ENCODE peak calls at places on chromosome 21, in eight cellular contexts. E is HFFc6; Y is activated naive CD4-positive, alpha-beta T cell treated with anti-CD3 and anti-CD28 coated beads, Interleukin-2, amount 10 ng/mL, durations not matched to agents 7 days and 5 days; V is HT-29; S is T47D; B is NCI-H1105; P is small intestine; K is DMS153. W is an unnamed sample.

GRCh38 chr21:31886896-31887595 is 14.2 kb downstream of the HUNK start:
- DNase-seq in E (no peak), Y (no peak), V (no peak), S (no peak), B (no peak), P (no peak), K (no peak), W (no peak)

GRCh38 chr21:38181101-38181500 is 75.7 kb upstream of the KCNJ15 start:
- DNase-seq in E (peak; percentile 41), Y (no peak), V (no peak), S (no peak), B (no peak), P (no peak), K (no peak), W (no peak)

GRCh38 chr21:36425286-36425685 is 40.1 kb downstream of the CHAF1B start:
- DNase-seq in E (no peak), Y (no peak), V (no peak), S (no peak), B (no peak), P (no peak), K (no peak), W (no peak)

GRCh38 chr21:28154121-28154520 is 838.6 kb downstream of the LTN1 start:
- DNase-seq in E (no peak), Y (no peak), V (no peak), S (no peak), B (no peak), P (no peak), K (no peak), W (no peak)

GRCh38 chr21:44903054-44903685 is 17.5 kb downstream of the ITGB2 start:
- DNase-seq in E (no peak), Y (no peak), V (no peak), S (no peak), B (no peak), P (no peak), K (no peak), W (no peak)

GRCh38 chr21:34129039-34129891 is 55.9 kb downstream of the MRPS6 start:
- DNase-seq in E (peak; percentile 86), Y (peak; percentile 76), V (no peak), S (peak; percentile 22), B (no peak), P (peak; percentile 51), K (no peak), W (no peak)

GRCh38 chr21:42565886-42566523 is 52.4 kb downstream of the SLC37A1 start:
- DNase-seq in E (no peak), Y (peak; percentile 13), V (no peak), S (no peak), B (no peak), P (no peak), K (no peak), W (no peak)

GRCh38 chr21:38277501-38278111 is 20.8 kb downstream of the KCNJ15 start:
- DNase-seq in E (peak; percentile 99), Y (no peak), V (no peak), S (no peak), B (no peak), P (no peak), K (no peak), W (no peak)

GRCh38 chr21:21085206-21085605 is 87.0 kb downstream of the NCAM2 start:
- DNase-seq in E (no peak), Y (no peak), V (no peak), S (no peak), B (no peak), P (no peak), K (no peak), W (no peak)

GRCh38 chr21:45894107-45894810 is 87.3 kb upstream of the COL6A1 start:
- DNase-seq in E (peak; percentile 51), Y (no peak), V (no peak), S (no peak), B (no peak), P (no peak), K (no peak), W (no peak)

GRCh38 chr21:31728952-31729351 is 3.0 kb downstream of the SCAF4 start:
- DNase-seq in E (no peak), Y (no peak), V (no peak), S (no peak), B (no peak), P (peak; percentile 5), K (no peak), W (no peak)

GRCh38 chr21:34884346-34884929 is 164.7 kb downstream of the RUNX1 start:
- DNase-seq in E (no peak), Y (no peak), V (peak; percentile 49), S (no peak), B (no peak), P (no peak), K (no peak), W (no peak)

GRCh38 chr21:43287974-43288755 is 119.4 kb downstream of the CRYAA start:
- DNase-seq in E (no peak), Y (no peak), V (no peak), S (peak; percentile 57), B (no peak), P (peak; percentile 25), K (peak; percentile 72), W (no peak)

GRCh38 chr21:44285547-44285992 is at the start of gene AIRE:
- DNase-seq in E (peak; percentile 27), Y (no peak), V (no peak), S (no peak), B (no peak), P (no peak), K (no peak), W (no peak)

GRCh38 chr21:45409466-45410150 is 4.6 kb downstream of the COL18A1 start:
- DNase-seq in E (no peak), Y (no peak), V (no peak), S (no peak), B (no peak), P (no peak), K (no peak), W (no peak)

GRCh38 chr21:20875741-20876140 is 122.5 kb upstream of the NCAM2 start:
- DNase-seq in E (no peak), Y (no peak), V (peak; percentile 3), S (peak; percentile 58), B (no peak), P (no peak), K (peak; percentile 31), W (no peak)

W was measured in GM10248.